ENCODE peak calls at places on chromosomes 7 and 10, in five cellular contexts. G is AG09309; F is astrocyte; V is heart right ventricle; Q is CD8-positive, alpha-beta memory T cell. O is an unnamed sample.

GRCh38 chr7:1244701-1245526 is 12.2 kb downstream of the UNCX start:
- DNase-seq in G (no peak), V (no peak), F (no peak), Q (no peak), O (no peak)

GRCh38 chr7:90596745-90597526 is 815 bp downstream of the CDK14 start:
- DNase-seq in G (no peak), F (peak), V (no peak), Q (no peak), O (no peak)

GRCh38 chr7:130632111-130632510 is 36.4 kb downstream of the COPG2 start:
- DNase-seq in Q (no peak), F (peak), G (peak), V (no peak), O (no peak)

GRCh38 chr7:81280531-81280930 is 361.7 kb upstream of the SEMA3C start:
- DNase-seq in G (no peak), F (no peak), Q (no peak), V (no peak), O (no peak)

GRCh38 chr7:31692451-31692850 is 5.4 kb downstream of the PPP1R17 start:
- DNase-seq in G (no peak), Q (no peak), F (no peak), V (no peak), O (no peak)

GRCh38 chr7:44213872-44214595 is 13.3 kb downstream of the YKT6 start:
- DNase-seq in F (peak), V (peak), G (no peak), Q (no peak), O (peak)

GRCh38 chr7:135748770-135749169 is at the start of gene FAM180A:
- DNase-seq in Q (no peak), V (peak), F (peak), G (peak), O (no peak)

GRCh38 chr10:28431139-28431538 is 101.8 kb upstream of the WAC start:
- DNase-seq in F (no peak), Q (no peak), G (no peak), V (no peak), O (no peak)

GRCh38 chr7:43568529-43568928 is 14.4 kb upstream of the STK17A start:
- DNase-seq in F (peak), Q (no peak), G (no peak), V (no peak), O (no peak)

GRCh38 chr10:38043516-38043915 is 33.0 kb downstream of the ZNF33A start:
- DNase-seq in G (no peak), V (no peak), Q (no peak), F (no peak), O (no peak)

GRCh38 chr10:130463104-130463875 is 327.1 kb downstream of the GLRX3 start:
- DNase-seq in F (no peak), V (no peak), Q (no peak), G (no peak), O (peak)

GRCh38 chr10:21496285-21497176 is 29.0 kb downstream of the SKIDA1 start:
- DNase-seq in Q (no peak), V (peak), G (no peak), F (no peak), O (peak)

GRCh38 chr7:31051598-31052503 is at the start of gene ADCYAP1R1:
- DNase-seq in Q (no peak), F (no peak), V (peak), G (no peak), O (no peak)

GRCh38 chr7:116584721-116585120 is 59.9 kb downstream of the CAV1 start:
- DNase-seq in F (peak), V (no peak), G (no peak), Q (no peak), O (no peak)

GRCh38 chr7:129438839-129439640 is 4.8 kb downstream of the STRIP2 start:
- DNase-seq in G (no peak), Q (no peak), V (no peak), F (peak), O (no peak)

GRCh38 chr10:87596351-87596750 is 63.3 kb upstream of the PAPSS2 start:
- DNase-seq in F (no peak), G (no peak), V (no peak), Q (no peak), O (no peak)

DNA sequence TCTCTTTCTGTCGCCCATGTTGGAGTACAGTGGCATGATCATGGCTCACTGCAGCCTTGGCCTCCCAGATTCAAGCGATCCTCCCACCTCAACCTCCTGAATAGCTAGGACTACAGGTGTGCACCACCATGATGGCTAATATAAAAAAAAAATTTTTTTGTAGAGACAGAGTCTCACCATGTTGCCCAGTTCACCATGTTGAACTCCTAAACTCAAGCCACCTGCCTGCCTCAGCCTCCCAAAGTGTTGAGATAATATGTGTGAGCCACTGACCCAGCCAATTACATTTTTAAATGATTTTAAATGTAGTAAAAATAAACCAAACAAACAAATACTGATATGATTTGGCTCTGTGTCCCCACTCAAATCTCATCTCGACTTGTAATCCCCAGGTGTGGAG is 101.7 kb upstream of the LEP start:
- DNase-seq in V (no peak), G (no peak), F (no peak), Q (no peak), O (no peak)
- H3K4me3 ChIP-seq in V (no peak), G (no peak), F (no peak), Q (no peak), O (no peak)

GRCh38 chr7:27175005-27175625 is 995 bp upstream of the HOXA10 start:
- DNase-seq in G (no peak), F (no peak), V (no peak), Q (no peak), O (peak)

GRCh38 chr7:27172823-27173411 is 1.2 kb downstream of the HOXA10 start:
- DNase-seq in Q (no peak), G (peak), V (no peak), F (no peak), O (peak)

GRCh38 chr7:27173412-27174076 is 576 bp downstream of the HOXA10 start:
- DNase-seq in F (no peak), Q (no peak), G (no peak), V (no peak), O (peak)

GRCh38 chr7:27175626-27176342 is 1.7 kb upstream of the HOXA10 start:
- DNase-seq in G (no peak), V (no peak), Q (no peak), F (no peak), O (peak)

DNA sequence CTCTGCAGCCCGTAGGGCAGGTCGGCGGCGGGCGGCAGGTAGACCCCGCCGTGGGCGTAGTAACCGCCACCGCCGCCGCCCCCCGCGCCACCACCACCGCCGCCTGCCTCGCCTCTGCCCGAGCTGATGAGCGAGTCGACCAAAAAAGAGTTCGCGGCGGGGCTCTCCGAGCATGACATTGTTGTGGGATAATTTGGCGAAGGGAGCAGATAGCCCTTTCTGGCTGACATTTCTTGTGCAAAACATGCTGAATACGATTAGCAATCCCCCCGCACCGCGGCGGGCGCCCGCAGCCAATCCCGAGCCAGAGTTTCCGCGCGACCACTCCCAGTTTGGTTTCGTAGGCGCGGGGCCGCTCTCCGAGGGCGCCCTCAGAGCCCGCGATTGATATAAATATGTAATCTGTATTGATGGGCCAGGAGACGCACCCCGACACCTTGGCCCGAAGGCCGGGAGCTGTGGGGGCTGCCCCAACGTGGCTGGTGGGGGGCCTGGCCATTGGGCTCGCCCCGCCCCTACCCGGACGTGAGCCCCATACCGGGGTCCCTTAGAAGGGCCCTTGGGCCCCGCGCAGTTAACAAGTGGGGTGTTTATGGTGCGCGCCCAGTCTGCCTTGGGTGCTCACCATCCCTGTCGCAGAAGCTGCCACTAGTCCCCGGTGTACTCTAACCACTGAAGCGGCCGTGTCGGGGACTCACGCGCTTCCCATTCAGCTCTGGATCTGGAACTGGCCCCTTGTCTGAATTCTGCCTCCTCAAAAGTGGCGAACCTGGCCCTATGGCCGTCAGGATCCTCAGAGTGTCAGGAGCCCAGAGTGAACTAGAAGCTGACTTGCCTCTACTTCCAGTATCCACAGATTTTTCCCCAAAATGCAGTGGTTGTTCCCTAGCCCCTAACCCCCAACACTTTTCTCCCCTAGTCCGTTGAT is at the start of gene HOXA10:
- DNase-seq in V (no peak), Q (no peak), F (no peak), G (no peak), O (peak)
- H3K4me3 ChIP-seq in V (peak), Q (peak), F (no peak), G (peak), O (peak)

DNA sequence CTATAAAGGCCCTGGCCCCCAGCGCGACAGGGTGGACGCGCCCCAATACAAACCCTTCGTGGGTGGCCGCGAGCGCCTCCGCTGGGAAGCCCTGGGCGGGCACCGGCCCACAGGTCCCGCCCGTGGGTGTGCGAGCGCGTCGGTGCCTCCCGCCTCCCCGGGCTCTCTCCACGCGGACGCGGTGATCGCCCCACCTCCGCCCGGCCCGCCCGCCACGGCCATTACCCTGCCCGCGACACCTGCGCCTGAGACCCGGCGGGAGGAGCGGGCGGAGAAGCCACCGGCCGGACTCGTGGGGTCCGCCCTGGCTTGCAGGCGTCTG is 81.2 kb downstream of the PAX2 start:
- DNase-seq in V (no peak), F (no peak), Q (no peak), G (no peak), O (no peak)
- H3K4me3 ChIP-seq in V (peak), F (no peak), Q (peak), G (no peak), O (peak)

GRCh38 chr10:94074462-94074861 is 80.7 kb downstream of the PLCE1 start:
- DNase-seq in G (no peak), F (no peak), Q (no peak), V (no peak), O (no peak)

GRCh38 chr10:94080108-94080507 is 86.4 kb downstream of the PLCE1 start:
- DNase-seq in V (no peak), F (no peak), G (no peak), Q (no peak), O (no peak)

GRCh38 chr10:94077042-94077441 is 83.3 kb downstream of the PLCE1 start:
- DNase-seq in F (no peak), G (no peak), Q (no peak), V (no peak), O (no peak)

GRCh38 chr10:94075521-94075920 is 81.8 kb downstream of the PLCE1 start:
- DNase-seq in V (no peak), G (no peak), Q (no peak), F (no peak), O (no peak)

GRCh38 chr10:94076325-94076841 is 82.7 kb downstream of the PLCE1 start:
- DNase-seq in G (peak), V (no peak), F (peak), Q (no peak), O (no peak)
- H3K4me3 ChIP-seq in G (no peak), V (no peak), F (no peak), Q (no peak), O (no peak)

DNA sequence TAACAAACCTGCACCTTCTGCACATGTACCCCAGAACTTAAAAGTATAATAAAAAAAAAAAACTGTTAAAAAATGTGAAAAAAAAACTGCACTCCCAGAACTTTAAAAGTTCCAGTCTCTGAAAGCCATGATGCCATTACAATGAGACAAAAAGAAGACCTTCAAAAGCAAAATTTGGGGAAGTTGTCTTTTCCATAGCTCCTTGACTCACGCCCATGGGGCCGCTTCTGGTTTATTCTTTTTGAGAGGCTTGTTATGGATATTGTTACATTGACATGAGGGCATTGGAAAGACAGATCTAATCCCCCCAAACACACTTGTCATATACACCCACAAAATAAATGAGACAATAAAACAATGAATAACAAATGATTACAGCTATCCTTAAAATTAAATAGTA is 805 bp downstream of the BLNK start:
- DNase-seq in G (no peak), V (no peak), Q (no peak), F (no peak), O (no peak)
- H3K4me3 ChIP-seq in G (no peak), V (no peak), Q (no peak), F (no peak), O (peak)

GRCh38 chr10:76487582-76487981 is 1056.2 kb downstream of the LRMDA start:
- DNase-seq in V (no peak), G (no peak), F (no peak), Q (no peak), O (no peak)

GRCh38 chr10:76491216-76491615 is 1059.8 kb downstream of the LRMDA start:
- DNase-seq in G (no peak), Q (no peak), F (peak), V (no peak), O (no peak)

GRCh38 chr10:76488602-76489001 is 1057.2 kb downstream of the LRMDA start:
- DNase-seq in G (no peak), F (no peak), Q (no peak), V (no peak), O (no peak)

GRCh38 chr10:76492678-76493472 is 1061.5 kb downstream of the LRMDA start:
- DNase-seq in G (no peak), V (no peak), Q (no peak), F (no peak), O (no peak)

GRCh38 chr10:76492026-76492425 is 1060.6 kb downstream of the LRMDA start:
- DNase-seq in V (no peak), Q (no peak), G (peak), F (peak), O (no peak)
- H3K4me3 ChIP-seq in V (no peak), Q (no peak), G (no peak), F (no peak), O (no peak)

DNA sequence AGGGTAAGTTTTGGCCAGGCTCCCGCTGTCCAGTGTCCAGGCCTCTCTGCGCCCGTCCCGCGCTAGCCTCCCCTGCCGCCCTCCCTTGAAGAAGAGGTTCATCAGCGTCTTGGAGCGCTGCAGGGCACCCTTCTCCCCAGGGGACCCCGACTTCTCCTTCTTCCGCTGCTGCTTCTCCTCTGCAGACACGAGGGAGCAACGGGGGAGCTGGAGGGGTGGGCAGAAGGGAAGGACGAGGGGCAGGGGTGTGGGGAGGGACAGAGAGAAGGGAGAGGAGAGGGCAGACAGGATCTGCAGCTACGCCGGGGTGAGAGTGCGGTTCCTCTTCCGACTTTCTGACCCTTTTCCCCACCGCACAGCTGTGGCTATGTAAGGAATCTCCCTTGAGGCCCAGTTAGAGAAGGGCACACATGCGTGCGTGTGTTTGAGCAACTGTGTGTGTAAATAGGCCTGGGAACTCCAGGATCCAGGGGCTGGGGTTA is 12.8 kb downstream of the PDZD7 start:
- DNase-seq in G (no peak), F (no peak), Q (no peak), V (no peak), O (no peak)
- H3K4me3 ChIP-seq in G (no peak), F (no peak), Q (no peak), V (no peak), O (no peak)